ENCODE peak calls at places on chromosomes 6 and 20, in five cellular contexts. R is activated CD4-positive, alpha-beta T cell treated with anti-CD3 and anti-CD28 coated beads, Interleukin-2, amount 50 U/mL, for 1 hour; F is kidney tubule cell; O is WERI-Rb-1; L is left lung. T is an unnamed sample.

GRCh38 chr6:3013486-3013885 is 13.8 kb downstream of the NQO2 start:
- DNase-seq in R (no peak), F (peak), O (no peak), L (peak), T (no peak)

GRCh38 chr6:53357576-53358343 is 9.0 kb upstream of the ELOVL5 start:
- DNase-seq in R (no peak), F (no peak), O (no peak), L (no peak), T (no peak)

GRCh38 chr6:29647927-29648642 is 8.8 kb upstream of the MOG start:
- DNase-seq in R (no peak), F (peak), O (peak), L (no peak), T (no peak)

GRCh38 chr6:34809914-34810882 is 18.3 kb downstream of the BLTP3A start:
- DNase-seq in R (no peak), F (peak), O (no peak), L (no peak), T (no peak)

GRCh38 chr6:40631760-40632159 is 44.6 kb upstream of the LRFN2 start:
- DNase-seq in R (no peak), F (no peak), O (no peak), L (no peak), T (no peak)

GRCh38 chr6:40176117-40176516 is 241.9 kb upstream of the MOCS1 start:
- DNase-seq in R (no peak), F (no peak), O (no peak), L (no peak), T (no peak)

GRCh38 chr20:9200620-9201019 is 131.7 kb downstream of the PLCB4 start:
- DNase-seq in R (no peak), F (peak), O (no peak), L (no peak), T (no peak)

GRCh38 chr6:18515767-18516166 is 128.6 kb downstream of the RNF144B start:
- DNase-seq in R (no peak), F (peak), O (no peak), L (no peak), T (no peak)

GRCh38 chr6:20403080-20403765 is 1.5 kb downstream of the E2F3 start:
- DNase-seq in R (peak), F (peak), O (peak), L (peak), T (peak)

GRCh38 chr20:34473262-34473883 is 42.8 kb upstream of the DYNLRB1 start:
- DNase-seq in R (peak), F (no peak), O (peak), L (no peak), T (peak)